ENCODE peak calls at places on chromosomes 2 and 18, in four cellular contexts. C, T, D and P are unnamed samples. For H3K9me3 and H3K4me1, the result is how much of the 10 kb centered on the place peaks cover.

GRCh38 chr2:142112648-142113278 is 18.1 kb downstream of the LRP1B start:
- DNase-seq in C (no peak), T (peak), D (no peak), P (no peak)

GRCh38 chr2:135709992-135710391 is 31.7 kb upstream of the UBXN4 start:
- DNase-seq in C (peak), T (peak), D (peak), P (peak)

GRCh38 chr2:64437883-64438282 is 16.1 kb upstream of the LGALSL start:
- DNase-seq in C (no peak), T (no peak), D (no peak), P (no peak)

GRCh38 chr2:12964904-12965539 is 248.3 kb downstream of the TRIB2 start:
- DNase-seq in C (no peak), T (no peak), D (no peak), P (no peak)

GRCh38 chr2:183678908-183679307 is 554.7 kb downstream of the NUP35 start:
- DNase-seq in C (no peak), T (no peak), D (no peak), P (no peak)

GRCh38 chr18:49473721-49474120 is 13.3 kb upstream of the DYM start:
- DNase-seq in C (no peak), T (no peak), D (no peak), P (no peak)

GRCh38 chr2:126482582-126483464 is 173.1 kb upstream of the GYPC start:
- DNase-seq in C (no peak), T (peak), D (no peak), P (no peak)

GRCh38 chr2:42449163-42450087 is 44.4 kb downstream of the KCNG3 start:
- DNase-seq in C (no peak), T (no peak), D (no peak), P (no peak)

GRCh38 chr2:96875498-96876035 is 5.7 kb upstream of the SEMA4C start:
- DNase-seq in C (no peak), T (no peak), D (no peak), P (no peak)

GRCh38 chr2:161766334-161766733 is 142.1 kb downstream of the SLC4A10 start:
- DNase-seq in C (peak), T (no peak), D (no peak), P (no peak)

GRCh38 chr2:6694555-6694954 is 171.2 kb downstream of the CMPK2 start:
- DNase-seq in C (no peak), T (no peak), D (no peak), P (no peak)

GRCh38 chr2:37052600-37053332 is 31.4 kb downstream of the HEATR5B start:
- DNase-seq in C (no peak), T (no peak), D (no peak), P (no peak)

GRCh38 chr2:9758741-9759140 is 84.5 kb upstream of the TAF1B start:
- DNase-seq in C (no peak), T (no peak), D (no peak), P (no peak)

GRCh38 chr2:19140463-19141208 is 217.8 kb downstream of the OSR1 start:
- DNase-seq in C (no peak), T (peak), D (no peak), P (no peak)

GRCh38 chr18:75212626-75213110 is 2.1 kb downstream of the TSHZ1 start:
- DNase-seq in C (no peak), T (no peak), D (no peak), P (no peak)

DNA sequence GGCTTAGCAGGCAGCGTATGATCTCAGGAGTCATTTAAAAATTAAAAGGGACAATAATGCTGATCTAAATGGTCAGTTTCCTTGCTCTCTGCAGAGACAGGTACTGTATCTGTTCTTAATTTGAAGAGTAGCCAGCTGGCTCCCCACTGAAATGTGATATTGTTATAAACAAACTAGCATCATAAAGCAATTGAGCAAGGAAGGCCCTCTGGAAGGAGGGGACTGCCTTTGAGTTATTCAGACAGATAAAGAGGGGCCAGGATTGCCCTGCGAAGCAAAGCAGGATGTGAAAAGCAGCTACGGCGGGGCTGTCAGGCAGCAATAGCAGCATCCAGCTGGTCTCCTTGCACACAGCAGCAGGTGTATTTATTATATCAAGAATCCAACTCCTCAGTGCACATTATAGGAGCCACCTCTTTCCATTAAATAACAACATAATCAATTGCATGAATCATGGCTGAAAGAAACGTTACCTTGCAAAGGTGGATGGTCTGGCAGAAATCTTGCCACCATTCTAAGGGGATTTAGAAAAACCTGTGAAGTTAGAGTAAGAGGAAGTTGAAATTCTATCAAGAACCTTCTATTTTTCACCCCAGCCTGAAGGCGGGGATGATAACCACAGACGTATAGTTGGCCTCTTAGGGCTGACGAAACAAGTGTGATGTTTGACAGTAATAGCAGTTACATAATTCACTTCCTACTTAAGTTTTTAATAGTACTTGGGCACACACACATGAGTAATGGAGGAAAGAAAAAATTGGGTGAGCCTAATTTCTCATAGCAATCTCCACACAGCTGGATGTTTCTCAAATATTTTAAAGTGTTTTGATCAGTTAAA is 336.8 kb upstream of the SALL3 start:
- DNase-seq in C (no peak), T (no peak), D (no peak), P (no peak)
- H3K9me3 ChIP-seq in C (under half), T (under half), D (under half), P (under half)

GRCh38 chr2:62184499-62185045 is 11.3 kb upstream of the B3GNT2 start:
- DNase-seq in C (no peak), T (no peak), D (no peak), P (no peak)
- H3K4me1 ChIP-seq in C (under half), T (under half), D (under half), P (under half)

GRCh38 chr18:56028514-56028913 is 440.5 kb upstream of the TCF4 start:
- DNase-seq in C (no peak), T (peak), D (no peak), P (no peak)

GRCh38 chr18:56021136-56021813 is 433.3 kb upstream of the TCF4 start:
- DNase-seq in C (no peak), T (no peak), D (no peak), P (no peak)

GRCh38 chr18:56021814-56022205 is 433.8 kb upstream of the TCF4 start:
- DNase-seq in C (no peak), T (no peak), D (no peak), P (no peak)

GRCh38 chr18:56030060-56030459 is 442.1 kb upstream of the TCF4 start:
- DNase-seq in C (no peak), T (no peak), D (no peak), P (no peak)

DNA sequence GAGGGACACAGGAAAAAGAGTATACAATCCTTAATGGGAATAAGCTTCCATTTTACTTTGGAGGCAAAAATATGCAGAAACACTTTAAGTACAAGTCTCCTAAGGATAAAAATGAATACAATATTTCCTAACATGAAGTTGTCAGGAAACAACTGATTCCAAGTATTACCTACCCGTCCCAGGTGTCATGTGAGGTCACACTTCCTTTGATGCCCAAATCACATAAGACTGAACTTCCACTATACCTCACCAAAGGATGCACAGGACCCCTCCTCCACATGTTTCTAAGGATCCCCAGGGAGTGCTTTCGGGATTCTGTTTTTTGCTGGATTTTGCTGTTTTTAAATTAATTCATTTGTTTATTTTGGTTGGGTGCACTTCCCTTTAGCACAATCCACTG is 438.5 kb upstream of the TCF4 start:
- DNase-seq in C (no peak), T (no peak), D (no peak), P (no peak)
- H3K9me3 ChIP-seq in C (under half), T (under half), D (under half), P (under half)

DNA sequence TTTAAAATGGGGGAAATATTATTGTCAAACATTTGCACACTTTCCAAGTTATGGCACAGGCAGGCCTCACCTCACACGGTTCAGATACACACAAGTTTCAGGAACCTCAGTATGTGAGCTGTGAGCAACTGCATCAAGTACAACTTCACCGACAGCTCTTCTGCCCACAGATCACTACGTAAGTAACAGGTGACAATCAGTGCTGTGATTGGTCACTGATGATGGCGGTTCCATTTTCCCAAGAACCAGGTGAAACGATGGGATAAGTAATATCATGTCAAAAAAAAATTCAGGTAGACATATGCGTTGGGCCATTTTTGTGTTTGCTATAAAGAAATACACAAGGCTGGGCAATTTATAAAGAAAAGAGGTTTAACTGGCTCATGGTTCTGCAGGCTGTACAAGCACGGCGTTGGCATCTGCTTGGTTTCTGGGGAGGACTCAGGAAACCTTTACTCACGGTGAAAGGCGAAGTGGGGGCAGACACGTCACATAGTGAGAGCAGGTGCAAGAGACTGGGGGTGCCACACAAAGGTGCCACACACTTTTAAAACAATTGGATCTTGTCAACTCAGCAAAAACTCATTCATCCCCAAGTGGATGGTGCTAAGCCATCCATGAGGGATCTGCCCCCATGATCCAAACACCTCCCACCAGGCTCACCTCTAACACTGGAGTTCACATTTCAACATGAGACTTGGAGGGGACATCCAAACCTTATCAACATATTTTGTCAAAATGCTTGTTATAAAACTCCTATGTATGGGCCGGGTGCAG is 57.9 kb downstream of the LPIN2 start:
- DNase-seq in C (no peak), T (no peak), D (no peak), P (no peak)
- H3K4me1 ChIP-seq in C (under half), T (under half), D (under half), P (under half)

DNA sequence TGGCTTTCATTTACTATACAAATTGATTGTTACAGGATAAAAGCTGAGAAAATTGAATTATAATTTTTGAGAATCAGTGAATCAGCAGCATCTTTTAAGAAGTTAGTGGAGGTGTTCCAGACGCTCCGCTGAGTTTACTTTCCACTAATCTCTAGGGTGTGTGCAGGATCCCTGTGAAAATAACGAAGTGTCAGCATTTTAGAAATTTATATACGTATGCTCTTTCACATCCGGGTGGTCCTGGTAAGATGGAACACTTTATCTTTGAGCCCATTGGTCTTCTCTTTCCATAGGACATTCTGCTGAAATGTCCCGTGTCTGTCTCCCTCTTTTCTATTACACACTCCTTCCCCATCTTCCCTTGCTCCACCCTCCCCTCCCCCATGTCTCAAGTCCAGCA is 268.6 kb upstream of the LRRTM1 start:
- DNase-seq in C (no peak), T (no peak), D (no peak), P (no peak)
- H3K9me3 ChIP-seq in C (under half), T (under half), D (under half), P (under half)

GRCh38 chr2:39435254-39435653 is 1.8 kb downstream of the MAP4K3 start:
- DNase-seq in C (no peak), T (no peak), D (no peak), P (no peak)

GRCh38 chr2:39434233-39434897 is 2.7 kb downstream of the MAP4K3 start:
- DNase-seq in C (no peak), T (no peak), D (no peak), P (no peak)

GRCh38 chr2:39435974-39436591 is 1.0 kb downstream of the MAP4K3 start:
- DNase-seq in C (no peak), T (no peak), D (no peak), P (no peak)

GRCh38 chr2:39436592-39437521 is at the start of gene MAP4K3:
- DNase-seq in C (peak), T (peak), D (peak), P (peak)

GRCh38 chr2:39437522-39438296 is 624 bp upstream of the MAP4K3 start:
- DNase-seq in C (peak), T (peak), D (peak), P (peak)
- H3K4me1 ChIP-seq in C (under half), T (under half), D (under half), P (under half)